ENCODE peak calls at places on chromosomes 6 and 20, in ten cellular contexts. G is H9, V is cardiac muscle cell, M is Karpas-422, F is aorta, E is mucosa of descending colon, Q is breast epithelium, U is pancreas, O is upper lobe of right lung, Z is left ventricle myocardium inferior. T is an unnamed sample.

GRCh38 chr6:37171141-37171969 is 1.4 kb downstream of the PIM1 start:
- DNase-seq in O (peak; percentile 78), G (peak; percentile 47), M (peak; percentile 60), Z (peak; percentile 55), V (peak; percentile 56), E (peak; percentile 56), U (peak; percentile 43), Q (peak; percentile 54), F (peak; percentile 85), T (peak; percentile 79)

GRCh38 chr6:53623497-53623896 is 42.1 kb downstream of the KLHL31 start:
- DNase-seq in E (no peak), Q (no peak), Z (no peak), O (no peak), V (no peak), U (no peak), M (no peak), G (no peak), F (no peak), T (no peak)

GRCh38 chr6:84657486-84657885 is 106.9 kb downstream of the TBX18 start:
- DNase-seq in U (no peak), O (no peak), Q (no peak), Z (no peak), E (no peak), M (no peak), G (no peak), F (no peak), V (no peak), T (no peak)

GRCh38 chr20:59948828-59949720 is 8.9 kb downstream of the FAM217B start:
- DNase-seq in Q (no peak), O (no peak), E (peak; percentile 53), F (no peak), U (no peak), M (peak; percentile 81), V (peak; percentile 60), Z (no peak), G (no peak), T (no peak)

GRCh38 chr20:60211618-60212463 is 253.6 kb downstream of the CDH26 start:
- DNase-seq in Q (no peak), V (no peak), F (no peak), M (no peak), Z (no peak), O (no peak), E (no peak), G (no peak), U (no peak), T (no peak)

GRCh38 chr20:444117-444516 is 18.2 kb downstream of the TBC1D20 start:
- DNase-seq in E (no peak), U (no peak), F (no peak), V (no peak), M (no peak), O (no peak), G (no peak), Q (peak; percentile 7), Z (no peak), T (no peak)

GRCh38 chr6:83756565-83756964 is 47.7 kb upstream of the SNAP91 start:
- DNase-seq in Z (no peak), M (no peak), O (no peak), G (no peak), Q (no peak), E (no peak), V (no peak), F (no peak), U (no peak), T (no peak)

GRCh38 chr6:16505711-16506362 is 255.4 kb downstream of the ATXN1 start:
- DNase-seq in U (no peak), E (no peak), G (no peak), F (no peak), V (no peak), Q (no peak), Z (no peak), O (no peak), M (no peak), T (no peak)

GRCh38 chr6:36979343-36979742 is 6.7 kb downstream of the MTCH1 start:
- DNase-seq in F (no peak), V (peak; percentile 41), O (peak; percentile 65), U (peak; percentile 64), Z (no peak), M (no peak), Q (no peak), G (no peak), E (peak; percentile 23), T (peak; percentile 76)

GRCh38 chr6:95087394-95088097 is 489.8 kb upstream of the MANEA start:
- DNase-seq in E (no peak), V (peak; percentile 86), F (no peak), U (no peak), G (no peak), Q (no peak), M (no peak), O (no peak), Z (no peak), T (no peak)

GRCh38 chr20:41395669-41396664 is 29.3 kb upstream of the EMILIN3 start:
- DNase-seq in G (peak; percentile 55), M (no peak), U (no peak), E (peak; percentile 18), F (no peak), Z (no peak), V (no peak), O (no peak), Q (no peak), T (peak; percentile 85)

GRCh38 chr20:16520154-16520553 is 53.1 kb downstream of the KIF16B start:
- DNase-seq in M (no peak), U (no peak), V (peak; percentile 28), G (no peak), Z (no peak), F (no peak), Q (no peak), O (no peak), E (no peak), T (no peak)

GRCh38 chr20:37376791-37377190 is 30.9 kb downstream of the SRC start:
- DNase-seq in Z (no peak), O (peak; percentile 6), U (no peak), M (no peak), F (no peak), Q (no peak), V (no peak), G (no peak), E (no peak), T (no peak)
- H3K4me1 ChIP-seq in Z (no peaks in the 10 kb centered on the region), O (peaks cover 1% of the 10 kb centered on the region), U (peaks cover 12% of the 10 kb centered on the region), M (peaks cover 72% of the 10 kb centered on the region), F (no peaks in the 10 kb centered on the region), Q (no peaks in the 10 kb centered on the region), V (no peaks in the 10 kb centered on the region), G (no peaks in the 10 kb centered on the region), E (peaks cover 11% of the 10 kb centered on the region), T (no peaks in the 10 kb centered on the region)

GRCh38 chr6:138500045-138500665 is 861 bp upstream of the NHSL1 start:
- DNase-seq in M (no peak), G (no peak), V (no peak), E (no peak), U (no peak), F (no peak), Z (no peak), Q (no peak), O (no peak), T (no peak)

GRCh38 chr6:138499303-138499991 is at the start of gene NHSL1:
- DNase-seq in G (no peak), E (peak; percentile 70), Q (no peak), V (peak; percentile 48), O (no peak), F (no peak), M (peak; percentile 86), Z (no peak), U (no peak), T (no peak)

GRCh38 chr6:138500867-138501446 is 1.7 kb upstream of the NHSL1 start:
- DNase-seq in F (no peak), V (no peak), Z (no peak), G (no peak), M (no peak), E (no peak), Q (no peak), O (no peak), U (no peak), T (no peak)

GRCh38 chr6:138502546-138502945 is 3.3 kb upstream of the NHSL1 start:
- DNase-seq in V (no peak), O (no peak), F (no peak), E (no peak), Q (no peak), G (no peak), Z (no peak), M (no peak), U (no peak), T (no peak)

DNA sequence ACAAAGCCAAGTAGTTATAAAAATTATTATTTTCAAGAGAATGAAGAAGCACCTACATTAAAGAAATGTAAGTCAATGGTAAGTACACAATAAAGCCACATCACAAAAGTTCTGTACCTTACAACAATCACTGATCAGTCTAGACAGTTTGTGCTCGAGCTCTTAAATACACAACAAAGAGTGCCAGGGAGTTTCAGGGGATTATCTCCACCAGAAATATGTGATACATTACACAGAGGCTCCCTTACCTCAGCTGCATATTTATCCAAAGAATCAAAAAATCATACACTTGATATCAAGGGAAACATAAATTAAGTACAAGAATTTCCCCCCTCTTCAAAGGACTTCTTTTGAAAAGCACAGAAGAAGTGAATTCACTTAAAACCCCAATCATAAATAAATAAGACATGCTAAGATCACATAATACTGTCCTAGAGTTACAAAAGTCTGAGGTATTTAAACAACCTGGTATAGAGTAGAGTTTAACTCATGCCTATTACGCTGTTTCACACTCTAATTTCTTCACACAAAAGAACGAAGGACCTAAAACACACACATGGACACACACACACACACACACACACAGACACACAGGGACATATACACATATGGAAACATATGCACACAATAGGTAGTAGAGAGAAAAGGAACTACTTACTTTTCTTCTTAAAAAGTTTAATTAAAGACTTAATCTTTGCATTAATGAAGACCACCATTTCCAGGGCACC is 555 bp downstream of the NHSL1 start:
- DNase-seq in E (no peak), M (no peak), U (no peak), V (no peak), Q (no peak), Z (no peak), F (no peak), O (no peak), G (no peak), T (no peak)
- H3K4me1 ChIP-seq in E (peaks cover 39% of the 10 kb centered on the region), M (peaks cover 35% of the 10 kb centered on the region), U (peaks cover 61% of the 10 kb centered on the region), V (no peaks in the 10 kb centered on the region), Q (no peaks in the 10 kb centered on the region), Z (peaks cover 57% of the 10 kb centered on the region), F (no peaks in the 10 kb centered on the region), O (peaks cover 10% of the 10 kb centered on the region), G (peaks cover 17% of the 10 kb centered on the region), T (peaks cover 2% of the 10 kb centered on the region)

GRCh38 chr20:23868321-23868720 is 11.2 kb downstream of the CST5 start:
- DNase-seq in U (no peak), G (peak; percentile 63), Z (no peak), E (no peak), F (no peak), Q (no peak), O (no peak), M (no peak), V (no peak), T (no peak)
- H3K4me1 ChIP-seq in U (no peaks in the 10 kb centered on the region), G (peaks cover 21% of the 10 kb centered on the region), Z (no peaks in the 10 kb centered on the region), E (no peaks in the 10 kb centered on the region), F (no peaks in the 10 kb centered on the region), Q (no peaks in the 10 kb centered on the region), O (no peaks in the 10 kb centered on the region), M (no peaks in the 10 kb centered on the region), V (no peaks in the 10 kb centered on the region), T (no peaks in the 10 kb centered on the region)

DNA sequence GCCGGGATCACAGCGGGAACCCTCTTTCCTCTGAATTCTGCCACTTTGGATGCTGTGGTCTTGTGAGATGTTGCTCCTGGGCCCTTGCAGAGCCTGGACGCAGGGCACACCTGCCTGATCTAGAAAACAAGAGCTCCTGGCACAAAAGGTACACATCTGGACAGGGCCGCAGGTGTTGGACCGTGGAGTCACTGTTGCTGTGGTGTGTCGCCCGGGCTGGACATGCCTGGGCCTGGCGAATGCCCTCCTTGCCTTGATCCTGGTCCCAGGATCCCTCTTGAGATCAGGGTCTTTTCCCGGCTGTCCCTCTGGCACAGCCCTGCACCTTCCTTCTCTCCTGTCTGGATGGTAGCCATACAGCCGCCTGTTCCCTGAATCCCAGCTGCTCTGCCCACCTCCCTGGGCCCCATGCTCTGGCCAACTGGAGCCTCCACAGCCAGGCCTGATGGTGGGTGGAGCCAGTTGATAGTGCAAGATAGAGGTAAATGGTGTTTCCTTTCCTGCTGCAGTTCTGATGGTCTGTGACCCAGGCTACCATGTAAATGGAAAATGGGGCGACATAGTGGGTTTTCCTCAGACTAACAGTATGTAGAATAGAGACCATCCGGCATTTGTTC is 5.0 kb downstream of the FOXP4 start:
- DNase-seq in Z (no peak), O (no peak), E (no peak), U (peak; percentile 55), G (no peak), Q (no peak), M (no peak), V (peak; percentile 54), F (no peak), T (no peak)
- H3K4me1 ChIP-seq in Z (peaks cover 52% of the 10 kb centered on the region), O (peaks cover 26% of the 10 kb centered on the region), E (peaks cover 9% of the 10 kb centered on the region), U (peaks cover 16% of the 10 kb centered on the region), G (peaks cover 36% of the 10 kb centered on the region), Q (no peaks in the 10 kb centered on the region), M (peaks cover 12% of the 10 kb centered on the region), V (peaks cover 34% of the 10 kb centered on the region), F (no peaks in the 10 kb centered on the region), T (peaks cover 23% of the 10 kb centered on the region)

T was measured in right cardiac atrium.